ENCODE peak calls at places on chromosome 17, in six cellular contexts. E, Y, B, J, M and I are unnamed samples.

GRCh38 chr17:39663688-39664580 is 1.2 kb upstream of the TCAP start:
- DNase-seq in M (peak), J (no peak), E (no peak), Y (no peak), B (no peak), I (peak)

GRCh38 chr17:69909389-69909788 is 165.6 kb upstream of the KCNJ16 start:
- DNase-seq in E (no peak), Y (no peak), J (peak), M (no peak), B (no peak), I (peak)

GRCh38 chr17:1156864-1157263 is 22.9 kb downstream of the ABR start:
- DNase-seq in J (no peak), M (no peak), B (no peak), Y (no peak), E (no peak), I (no peak)

GRCh38 chr17:41131979-41132378 is 8.0 kb upstream of the KRTAP4-12 start:
- DNase-seq in J (peak), B (no peak), E (no peak), Y (no peak), M (no peak), I (peak)

GRCh38 chr17:80946449-80946848 is 45.2 kb upstream of the CHMP6 start:
- DNase-seq in Y (no peak), M (no peak), E (no peak), J (no peak), B (no peak), I (no peak)

GRCh38 chr17:43768382-43768781 is 9.8 kb upstream of the SOST start:
- DNase-seq in Y (no peak), B (peak), M (peak), E (no peak), J (no peak), I (no peak)

GRCh38 chr17:19359151-19359550 is 3.4 kb downstream of the B9D1 start:
- DNase-seq in B (no peak), M (no peak), Y (no peak), E (no peak), J (no peak), I (no peak)

GRCh38 chr17:522912-523311 is 170.3 kb upstream of the RPH3AL start:
- DNase-seq in B (no peak), J (no peak), Y (no peak), E (no peak), M (no peak), I (no peak)

GRCh38 chr17:39271546-39271945 is 45.8 kb upstream of the STAC2 start:
- DNase-seq in E (no peak), J (no peak), Y (no peak), B (no peak), M (no peak), I (peak)

GRCh38 chr17:3582921-3583320 is 25.3 kb upstream of the TRPV3 start:
- DNase-seq in Y (no peak), E (no peak), J (no peak), B (peak), M (no peak), I (no peak)

GRCh38 chr17:77378318-77379064 is 237.7 kb downstream of the SEC14L1 start:
- DNase-seq in E (no peak), J (no peak), B (no peak), Y (no peak), M (no peak), I (no peak)

GRCh38 chr17:9308069-9308468 is 267.6 kb downstream of the STX8 start:
- DNase-seq in J (peak), E (no peak), M (no peak), B (no peak), Y (no peak), I (no peak)

GRCh38 chr17:57456622-57457021 is 200.3 kb downstream of the MSI2 start:
- DNase-seq in Y (no peak), B (no peak), E (no peak), M (no peak), J (no peak), I (no peak)

GRCh38 chr17:57453841-57454240 is 197.5 kb downstream of the MSI2 start:
- DNase-seq in B (no peak), M (no peak), E (no peak), J (no peak), Y (no peak), I (no peak)

GRCh38 chr17:57457188-57457587 is 200.9 kb downstream of the MSI2 start:
- DNase-seq in Y (no peak), J (no peak), E (no peak), M (no peak), B (no peak), I (no peak)

GRCh38 chr17:57454729-57455062 is 198.4 kb downstream of the MSI2 start:
- DNase-seq in B (no peak), M (no peak), Y (no peak), E (no peak), J (no peak), I (no peak)

GRCh38 chr17:57455063-57455914 is 199.0 kb downstream of the MSI2 start:
- DNase-seq in J (no peak), B (no peak), Y (no peak), M (no peak), E (peak), I (peak)
- H3K4me3 ChIP-seq in J (no peak), B (no peak), Y (no peak), M (no peak), E (peak), I (no peak)

GRCh38 chr17:72151565-72152391 is 31.0 kb downstream of the SOX9 start:
- DNase-seq in B (peak), J (peak), Y (no peak), M (peak), E (no peak), I (peak)
- H3K4me3 ChIP-seq in B (no peak), J (no peak), Y (no peak), M (peak), E (no peak), I (no peak)

GRCh38 chr17:66612993-66613392 is 221.9 kb upstream of the CACNG5 start:
- DNase-seq in M (no peak), Y (no peak), J (no peak), B (no peak), E (no peak), I (no peak)
- H3K4me3 ChIP-seq in M (no peak), Y (no peak), J (no peak), B (no peak), E (no peak), I (no peak)

GRCh38 chr17:78883533-78884131 is 19.4 kb downstream of the CEP295NL start:
- DNase-seq in E (no peak), B (peak), J (peak), M (peak), Y (peak), I (peak)

GRCh38 chr17:78882546-78883089 is 20.4 kb downstream of the CEP295NL start:
- DNase-seq in J (no peak), B (peak), E (no peak), Y (no peak), M (no peak), I (no peak)

GRCh38 chr17:78884876-78885667 is 17.9 kb downstream of the CEP295NL start:
- DNase-seq in B (no peak), M (no peak), J (no peak), Y (no peak), E (no peak), I (no peak)

GRCh38 chr17:78884148-78884870 is 18.7 kb downstream of the CEP295NL start:
- DNase-seq in E (no peak), J (no peak), M (no peak), Y (no peak), B (no peak), I (no peak)

DNA sequence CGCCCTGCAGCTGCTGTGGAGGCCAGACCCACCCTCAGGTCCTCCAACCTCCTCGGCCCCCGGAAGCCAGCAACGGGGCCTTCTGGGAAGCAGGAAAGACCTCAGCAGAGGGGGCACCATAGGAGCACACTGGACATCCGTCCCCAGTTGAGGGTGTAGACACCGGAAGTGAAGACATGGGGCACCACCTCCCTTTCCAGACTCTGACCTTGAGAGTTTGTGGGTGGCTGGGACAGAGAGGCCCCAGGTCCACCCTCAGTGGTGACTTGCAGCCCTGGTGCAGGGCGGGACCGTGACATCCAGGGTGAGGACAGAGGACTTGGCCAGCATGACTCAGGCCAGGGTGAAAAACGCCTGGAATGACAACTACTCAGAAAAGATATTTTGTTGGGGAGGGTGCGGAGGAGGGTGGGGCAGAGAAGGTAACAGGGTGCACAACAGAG is 19.9 kb downstream of the CEP295NL start:
- DNase-seq in M (peak), Y (peak), E (no peak), J (peak), B (peak), I (peak)
- H3K4me3 ChIP-seq in M (peak), Y (peak), E (no peak), J (no peak), B (no peak), I (peak)

GRCh38 chr17:50931003-50931878 is 65.1 kb upstream of the TOB1 start:
- DNase-seq in Y (no peak), B (peak), J (peak), E (peak), M (peak), I (peak)
- H3K4me3 ChIP-seq in Y (peak), B (peak), J (peak), E (peak), M (peak), I (peak)

GRCh38 chr17:12118617-12119016 is 97.9 kb downstream of the MAP2K4 start:
- DNase-seq in B (no peak), E (no peak), Y (no peak), J (peak), M (no peak), I (no peak)

GRCh38 chr17:12116143-12116542 is 95.5 kb downstream of the MAP2K4 start:
- DNase-seq in M (no peak), Y (no peak), E (no peak), B (no peak), J (no peak), I (no peak)

GRCh38 chr17:12122091-12122490 is 101.4 kb downstream of the MAP2K4 start:
- DNase-seq in Y (no peak), J (no peak), M (no peak), B (no peak), E (no peak), I (no peak)
- H3K4me3 ChIP-seq in Y (no peak), J (no peak), M (no peak), B (no peak), E (no peak), I (no peak)

GRCh38 chr17:7446669-7447068 is 1.8 kb downstream of the CHRNB1 start:
- DNase-seq in J (no peak), B (no peak), M (no peak), E (no peak), Y (no peak), I (no peak)

GRCh38 chr17:7445011-7445927 is at the start of gene CHRNB1:
- DNase-seq in M (peak), B (peak), J (peak), Y (no peak), E (peak), I (no peak)

GRCh38 chr17:7443499-7444485 is 1.1 kb upstream of the CHRNB1 start:
- DNase-seq in B (no peak), E (no peak), J (peak), M (no peak), Y (no peak), I (peak)

GRCh38 chr17:7442142-7442541 is 2.7 kb upstream of the CHRNB1 start:
- DNase-seq in E (no peak), J (no peak), Y (no peak), B (no peak), M (no peak), I (no peak)

DNA sequence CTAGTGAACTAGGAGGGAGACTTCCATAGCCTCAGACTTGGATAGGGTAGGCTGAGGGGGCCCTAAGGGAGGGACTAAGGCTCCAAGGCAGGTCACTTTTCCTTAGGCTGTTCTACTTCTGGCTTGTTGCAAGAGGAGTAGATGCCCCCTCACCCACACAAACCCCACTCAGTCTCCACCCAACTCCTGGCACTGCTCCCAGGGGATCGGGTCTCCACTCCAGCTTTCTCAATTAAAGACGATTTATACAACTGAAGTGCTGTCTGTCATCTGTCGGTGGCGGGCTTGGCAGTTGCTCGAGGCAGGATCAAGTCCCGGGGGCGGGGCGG is 215 bp upstream of the CHRNB1 start:
- DNase-seq in E (no peak), B (no peak), M (no peak), J (peak), Y (no peak), I (no peak)
- H3K4me3 ChIP-seq in E (no peak), B (no peak), M (peak), J (no peak), Y (no peak), I (no peak)

DNA sequence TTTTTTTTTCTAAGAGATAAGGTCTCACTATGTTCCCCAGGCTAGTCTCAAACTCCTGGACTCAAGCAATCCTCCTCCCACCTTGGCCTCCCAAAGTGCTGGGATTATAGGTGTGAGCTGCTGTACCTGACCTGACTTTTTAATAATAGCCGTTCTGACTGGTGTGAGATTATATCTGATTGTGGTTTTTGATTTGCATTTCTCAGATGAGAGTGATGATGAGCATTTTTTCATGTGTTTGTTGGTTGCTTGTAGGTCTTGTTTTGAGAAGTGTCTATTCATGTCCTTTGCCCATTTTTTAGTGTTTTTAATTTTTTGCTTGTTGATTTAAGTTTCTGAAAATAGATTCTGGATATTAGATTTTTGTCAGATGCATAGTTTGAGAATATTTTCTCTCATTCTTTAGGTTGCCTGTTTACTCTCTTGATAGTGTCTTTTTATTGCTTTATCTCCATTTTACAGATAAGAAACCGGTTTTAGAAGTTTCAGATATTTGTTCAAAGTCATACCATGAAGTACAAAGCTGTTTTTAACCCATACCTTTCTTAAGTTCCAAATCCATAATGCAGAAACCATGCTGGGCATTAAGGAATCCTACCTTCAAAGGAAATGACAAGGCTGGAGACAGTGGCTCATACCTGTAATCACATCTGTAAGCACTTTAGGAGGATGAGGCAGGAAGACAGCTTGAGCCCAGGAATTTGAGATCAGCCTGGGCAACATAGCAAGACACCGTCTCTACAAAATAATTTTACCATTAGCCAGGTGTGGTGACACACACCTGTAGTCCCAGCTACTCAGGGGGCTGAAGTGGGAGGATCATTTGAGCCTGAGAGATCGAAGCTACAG is 168.4 kb upstream of the TBX2 start:
- DNase-seq in B (no peak), M (no peak), J (no peak), E (no peak), Y (no peak), I (no peak)
- H3K4me3 ChIP-seq in B (no peak), M (no peak), J (no peak), E (no peak), Y (no peak), I (no peak)

GRCh38 chr17:49972486-49973270 is 3.7 kb downstream of the DLX4 start:
- DNase-seq in Y (no peak), J (no peak), M (no peak), B (no peak), E (no peak), I (no peak)
- H3K4me3 ChIP-seq in Y (no peak), J (no peak), M (peak), B (no peak), E (no peak), I (no peak)